ENCODE peak calls at places on chromosomes 2 and 18, in nine cellular contexts. N is AG04450, I is dorsolateral prefrontal cortex, H is epithelial cell of esophagus, K is WTC11, F is uterus, J is ovary, O is neural progenitor cell, S is thoracic aorta. B is an unnamed sample.

GRCh38 chr2:64846175-64846574 is 143.0 kb upstream of the SLC1A4 start:
- DNase-seq in H (peak), I (no peak), N (no peak), J (no peak), S (no peak), K (no peak), F (no peak), O (no peak), B (no peak)

GRCh38 chr2:219713110-219713509 is 85.7 kb downstream of the SLC4A3 start:
- DNase-seq in I (no peak), F (no peak), J (no peak), H (peak), K (no peak), S (no peak), O (peak), N (no peak), B (no peak)

GRCh38 chr2:96102596-96103387 is 13.6 kb downstream of the ADRA2B start:
- DNase-seq in J (no peak), N (no peak), F (peak), K (peak), I (no peak), H (no peak), O (no peak), S (no peak), B (peak)

GRCh38 chr2:42369551-42370229 is 8.7 kb upstream of the COX7A2L start:
- DNase-seq in F (no peak), J (no peak), N (no peak), S (no peak), K (no peak), I (no peak), O (peak), H (no peak), B (peak)

GRCh38 chr18:63322908-63323634 is 3.5 kb upstream of the BCL2 start:
- DNase-seq in K (peak), F (peak), H (peak), J (peak), I (peak), N (peak), O (peak), S (no peak), B (peak)

GRCh38 chr2:100365434-100365833 is 43.1 kb upstream of the LONRF2 start:
- DNase-seq in J (no peak), N (peak), H (peak), I (no peak), O (no peak), S (no peak), K (no peak), F (peak), B (no peak)

GRCh38 chr2:236743623-236744280 is 174.1 kb downstream of the ACKR3 start:
- DNase-seq in S (no peak), J (no peak), F (no peak), N (no peak), I (no peak), H (no peak), K (no peak), O (no peak), B (no peak)

GRCh38 chr2:64853894-64854293 is 135.3 kb upstream of the SLC1A4 start:
- DNase-seq in J (no peak), K (no peak), S (no peak), O (no peak), F (no peak), H (no peak), I (no peak), N (no peak), B (no peak)

GRCh38 chr2:106028192-106028591 is 165.9 kb downstream of the UXS1 start:
- DNase-seq in H (no peak), I (no peak), S (no peak), J (no peak), N (no peak), K (no peak), O (no peak), F (no peak), B (no peak)

GRCh38 chr2:102051659-102052366 is 60.1 kb downstream of the IL1R2 start:
- DNase-seq in I (no peak), F (no peak), H (no peak), N (no peak), O (no peak), J (no peak), S (no peak), K (no peak), B (no peak)

GRCh38 chr18:58223717-58224424 is 179.8 kb downstream of the NEDD4L start:
- DNase-seq in F (peak), H (peak), N (peak), O (no peak), K (no peak), J (no peak), S (no peak), I (no peak), B (no peak)

GRCh38 chr2:233643128-233643527 is 6.9 kb downstream of the UGT1A10 start:
- DNase-seq in H (peak), F (no peak), S (no peak), I (no peak), N (no peak), O (peak), K (peak), J (no peak), B (peak)
- TF ChIP-seq CTCF in H (peak), F (no peak), S (no peak), I (no peak), N (peak), O (peak), K (no peak), J (no peak), B (peak)

DNA sequence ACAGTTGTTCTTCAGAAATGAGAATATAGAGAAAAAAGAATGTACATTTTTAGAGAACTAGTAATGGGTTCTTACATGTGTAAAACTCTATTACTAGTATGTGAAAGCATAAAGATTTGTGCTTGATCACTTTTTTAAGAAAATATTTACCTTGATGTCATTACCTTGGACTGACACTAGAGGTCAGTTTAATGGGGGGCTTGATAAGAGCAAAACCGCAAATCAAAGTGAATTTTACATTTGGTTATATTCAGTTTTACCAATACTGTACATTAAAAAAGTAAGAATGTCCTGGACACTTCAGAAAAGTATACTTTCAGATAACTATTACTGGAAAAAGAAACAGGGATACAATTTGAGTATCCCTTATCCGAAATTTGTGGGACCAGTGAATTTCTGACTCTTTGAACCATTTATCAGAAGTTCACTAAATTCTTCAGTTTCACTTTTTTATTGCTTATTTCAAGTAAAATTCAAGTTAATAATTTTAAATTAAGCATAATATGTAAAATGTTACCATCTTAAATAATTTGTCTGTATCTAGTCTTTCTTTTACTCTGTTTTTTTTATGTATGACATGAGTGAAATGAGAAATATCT is 1149.5 kb downstream of the DSC3 start:
- DNase-seq in N (no peak), F (no peak), S (no peak), O (peak), J (no peak), H (peak), K (no peak), I (no peak), B (no peak)
- TF ChIP-seq CTCF in N (peak), F (no peak), S (no peak), O (peak), J (no peak), H (peak), K (peak), I (peak), B (peak)

GRCh38 chr2:239736358-239737143 is 288.6 kb downstream of the NDUFA10 start:
- DNase-seq in N (no peak), I (no peak), F (no peak), K (peak), H (no peak), J (no peak), S (no peak), O (no peak), B (peak)
- TF ChIP-seq CTCF in N (no peak), I (no peak), F (no peak), K (no peak), H (no peak), J (no peak), S (no peak), O (peak), B (peak)

DNA sequence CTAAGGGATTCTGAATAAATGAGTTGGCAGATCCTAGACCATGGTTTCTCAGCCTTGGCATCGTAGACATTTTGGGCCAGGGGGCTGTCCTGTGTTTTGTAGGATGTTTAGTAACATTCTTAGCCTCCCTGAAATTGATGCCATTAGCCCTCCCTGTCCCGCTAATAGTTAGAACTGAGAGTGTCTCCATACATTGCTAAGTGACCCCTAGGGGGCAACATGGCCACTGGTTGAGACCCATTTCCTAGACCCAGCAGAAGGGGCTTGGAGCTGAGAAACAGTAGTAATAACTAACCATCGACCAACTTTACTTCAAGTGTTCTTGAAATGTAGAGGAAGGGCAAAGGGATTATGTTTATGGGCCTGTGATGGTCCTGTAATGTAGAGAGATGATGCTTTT is 40.8 kb downstream of the KCMF1 start:
- DNase-seq in H (no peak), O (peak), N (no peak), F (no peak), S (no peak), J (no peak), K (peak), I (no peak), B (peak)
- TF ChIP-seq CTCF in H (no peak), O (peak), N (no peak), F (no peak), S (no peak), J (no peak), K (peak), I (no peak), B (peak)

GRCh38 chr2:46610014-46610413 is 130.6 kb downstream of the TMEM247 start:
- DNase-seq in K (no peak), S (no peak), I (no peak), F (no peak), J (no peak), N (no peak), H (no peak), O (no peak), B (no peak)

GRCh38 chr2:46615555-46616487 is 136.5 kb downstream of the TMEM247 start:
- DNase-seq in O (peak), K (no peak), I (peak), F (no peak), J (no peak), S (no peak), N (no peak), H (no peak), B (no peak)

DNA sequence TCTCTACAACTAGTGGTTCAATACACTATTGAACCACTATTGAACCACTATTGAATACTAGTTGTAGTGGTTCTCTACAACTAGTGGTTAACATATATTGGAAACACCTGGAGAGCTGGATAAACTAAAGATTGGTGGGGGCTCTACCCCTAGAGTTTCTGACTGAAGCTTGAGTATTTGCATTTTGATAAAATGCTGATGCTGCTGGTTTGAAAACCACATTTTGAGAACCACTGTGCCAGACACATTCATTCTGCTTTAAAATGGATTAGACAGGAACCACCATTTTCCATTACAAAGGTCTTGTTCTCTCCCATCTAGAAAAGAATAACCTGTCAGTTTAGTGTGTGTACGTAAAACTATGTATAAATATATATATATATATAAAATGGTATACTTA is 133.3 kb downstream of the TMEM247 start:
- DNase-seq in F (no peak), K (no peak), S (no peak), J (no peak), H (no peak), O (no peak), N (no peak), I (no peak), B (no peak)
- TF ChIP-seq CTCF in F (no peak), K (no peak), S (no peak), J (no peak), H (no peak), O (no peak), N (no peak), I (no peak), B (no peak)